ENCODE peak calls at places on chromosomes 6 and 20, in four cellular contexts. X is HepG2, A is GM12878, Z is H1. Q is an unnamed sample.
A peak's percentile ranks its signal among the peaks of the same experiment; 100 is the strongest.

GRCh38 chr6:45076217-45076616 is 251.9 kb upstream of the RUNX2 start:
- DNase-seq in X (no peak), A (no peak), Z (no peak), Q (no peak)

GRCh38 chr20:58131111-58131510 is 97.3 kb downstream of the ANKRD60 start:
- DNase-seq in X (no peak), A (no peak), Z (no peak), Q (no peak)

GRCh38 chr20:22901921-22902320 is 133.2 kb upstream of the SSTR4 start:
- DNase-seq in X (no peak), A (no peak), Z (no peak), Q (no peak)

GRCh38 chr20:21380711-21381110 is 16.6 kb downstream of the NKX2-4 start:
- DNase-seq in X (no peak), A (no peak), Z (no peak), Q (no peak)

GRCh38 chr20:16528078-16528477 is 45.2 kb downstream of the KIF16B start:
- DNase-seq in X (peak; percentile 80), A (no peak), Z (no peak), Q (peak; percentile 22)

GRCh38 chr6:159726196-159726917 is 949 bp upstream of the WTAP start:
- DNase-seq in X (no peak), A (no peak), Z (no peak), Q (no peak)

GRCh38 chr6:34546551-34547321 is 9.4 kb downstream of the SPDEF start:
- DNase-seq in X (no peak), A (no peak), Z (no peak), Q (no peak)

GRCh38 chr6:6913346-6913745 is 194.4 kb upstream of the RREB1 start:
- DNase-seq in X (no peak), A (no peak), Z (no peak), Q (no peak)

GRCh38 chr6:123189805-123190204 is 193.8 kb downstream of the CLVS2 start:
- DNase-seq in X (no peak), A (no peak), Z (no peak), Q (no peak)

GRCh38 chr6:167789358-167789757 is 37.4 kb upstream of the AFDN start:
- DNase-seq in X (peak; percentile 25), A (no peak), Z (peak; percentile 36), Q (no peak)

GRCh38 chr6:130900913-130901312 is 73.7 kb downstream of the SMLR1 start:
- DNase-seq in X (no peak), A (no peak), Z (no peak), Q (no peak)

GRCh38 chr6:141261016-141261671 is 871.6 kb upstream of the GJE1 start:
- DNase-seq in X (no peak), A (no peak), Z (no peak), Q (no peak)

GRCh38 chr6:53361549-53362031 is 12.8 kb upstream of the ELOVL5 start:
- DNase-seq in X (no peak), A (peak; percentile 63), Z (no peak), Q (no peak)

GRCh38 chr6:56019973-56020372 is 144.6 kb upstream of the BMP5 start:
- DNase-seq in X (no peak), A (no peak), Z (no peak), Q (no peak)

GRCh38 chr6:137655291-137655690 is 161.1 kb upstream of the OLIG3 start:
- DNase-seq in X (no peak), A (no peak), Z (no peak), Q (no peak)

GRCh38 chr6:156182356-156182755 is 594.8 kb upstream of the ARID1B start:
- DNase-seq in X (no peak), A (no peak), Z (no peak), Q (no peak)

GRCh38 chr6:72553531-72554202 is 68.2 kb upstream of the KCNQ5 start:
- DNase-seq in X (no peak), A (no peak), Z (no peak), Q (peak; percentile 64)

GRCh38 chr20:51481311-51481997 is 61.1 kb downstream of the NFATC2 start:
- DNase-seq in X (no peak), A (no peak), Z (no peak), Q (no peak)

GRCh38 chr6:56938634-56939294 is 16.1 kb upstream of the BEND6 start:
- DNase-seq in X (peak; percentile 13), A (no peak), Z (no peak), Q (no peak)

GRCh38 chr6:25042599-25042936 is 106.8 kb upstream of the RIPOR2 start:
- DNase-seq in X (no peak), A (no peak), Z (no peak), Q (no peak)

GRCh38 chr6:123022980-123023379 is 26.9 kb downstream of the CLVS2 start:
- DNase-seq in X (no peak), A (no peak), Z (no peak), Q (no peak)

GRCh38 chr6:52787917-52788316 is 15.7 kb downstream of the GSTA1 start:
- DNase-seq in X (peak; percentile 46), A (no peak), Z (no peak), Q (no peak)

GRCh38 chr6:74671558-74672025 is 534.3 kb downstream of the COL12A1 start:
- DNase-seq in X (no peak), A (no peak), Z (no peak), Q (no peak)

GRCh38 chr20:14288341-14289330 is 48.8 kb downstream of the FLRT3 start:
- DNase-seq in X (peak; percentile 13), A (no peak), Z (no peak), Q (no peak)

GRCh38 chr6:32151885-32152311 is at the start of gene PRRT1:
- DNase-seq in X (no peak), A (no peak), Z (peak; percentile 51), Q (peak; percentile 49)

GRCh38 chr6:154888896-154889295 is 106.2 kb upstream of the TIAM2 start:
- DNase-seq in X (no peak), A (no peak), Z (no peak), Q (no peak)

GRCh38 chr6:154890874-154891273 is 104.2 kb upstream of the TIAM2 start:
- DNase-seq in X (no peak), A (no peak), Z (no peak), Q (no peak)

GRCh38 chr6:154893927-154894326 is 101.2 kb upstream of the TIAM2 start:
- DNase-seq in X (no peak), A (no peak), Z (no peak), Q (no peak)

GRCh38 chr6:154894903-154895302 is 100.2 kb upstream of the TIAM2 start:
- DNase-seq in X (no peak), A (no peak), Z (no peak), Q (no peak)

GRCh38 chr6:154891901-154892300 is 103.2 kb upstream of the TIAM2 start:
- DNase-seq in X (peak; percentile 81), A (no peak), Z (no peak), Q (no peak)
- TF ChIP-seq USF2 in X (no peak), A (no peak), Z (no peak), Q (no peak)

GRCh38 chr6:28124350-28124970 is at the start of gene ZSCAN16:
- DNase-seq in X (peak; percentile 87), A (no peak), Z (peak; percentile 90), Q (no peak)
- H2AFZ ChIP-seq in X (peak within 1 kb of the TSS; percentile 74), A (peak within 1 kb of the TSS; percentile 92), Z (peak within 1 kb of the TSS; percentile 95), Q (no peak within 1 kb of the TSS)

GRCh38 chr6:169847141-169847674 is 95.8 kb downstream of the ERMARD start:
- DNase-seq in X (no peak), A (no peak), Z (no peak), Q (no peak)

GRCh38 chr6:169849396-169849795 is 98.0 kb downstream of the ERMARD start:
- DNase-seq in X (no peak), A (no peak), Z (no peak), Q (no peak)

GRCh38 chr6:169848946-169849345 is 97.5 kb downstream of the ERMARD start:
- DNase-seq in X (no peak), A (no peak), Z (no peak), Q (no peak)

GRCh38 chr6:169846286-169847056 is 95.0 kb downstream of the ERMARD start:
- DNase-seq in X (no peak), A (no peak), Z (no peak), Q (no peak)

DNA sequence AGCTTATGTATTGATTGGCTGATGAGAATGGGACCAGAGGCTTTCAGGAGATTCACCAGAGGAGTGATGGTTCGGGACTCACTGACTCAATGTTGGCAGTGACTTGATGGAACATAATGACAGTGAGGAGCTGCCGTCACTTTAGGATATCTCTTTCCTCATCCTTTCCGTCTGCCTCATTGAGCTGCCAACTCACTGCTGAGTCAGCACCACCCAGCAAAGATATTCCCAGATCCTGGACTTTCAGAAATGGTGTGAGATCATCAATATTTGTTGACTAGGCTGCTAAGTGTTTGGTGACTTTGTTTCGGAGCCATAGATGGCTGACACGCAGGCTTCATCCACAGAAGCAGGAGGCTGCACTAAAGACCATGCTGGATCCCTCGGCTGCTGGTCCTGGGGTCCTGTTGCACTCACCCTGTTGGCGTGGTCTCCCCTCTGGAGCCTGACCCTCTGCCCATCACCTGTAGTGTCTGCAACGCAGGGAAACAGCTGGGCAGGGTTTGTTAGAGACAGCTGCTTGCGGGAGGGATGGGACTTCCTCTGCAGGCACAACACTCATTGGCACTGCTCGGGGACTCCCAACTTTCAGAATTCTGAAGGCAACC is 96.5 kb downstream of the ERMARD start:
- DNase-seq in X (no peak), A (no peak), Z (no peak), Q (no peak)
- TF ChIP-seq CREB1 in X (no peak), A (no peak), Z (no peak), Q (no peak)

DNA sequence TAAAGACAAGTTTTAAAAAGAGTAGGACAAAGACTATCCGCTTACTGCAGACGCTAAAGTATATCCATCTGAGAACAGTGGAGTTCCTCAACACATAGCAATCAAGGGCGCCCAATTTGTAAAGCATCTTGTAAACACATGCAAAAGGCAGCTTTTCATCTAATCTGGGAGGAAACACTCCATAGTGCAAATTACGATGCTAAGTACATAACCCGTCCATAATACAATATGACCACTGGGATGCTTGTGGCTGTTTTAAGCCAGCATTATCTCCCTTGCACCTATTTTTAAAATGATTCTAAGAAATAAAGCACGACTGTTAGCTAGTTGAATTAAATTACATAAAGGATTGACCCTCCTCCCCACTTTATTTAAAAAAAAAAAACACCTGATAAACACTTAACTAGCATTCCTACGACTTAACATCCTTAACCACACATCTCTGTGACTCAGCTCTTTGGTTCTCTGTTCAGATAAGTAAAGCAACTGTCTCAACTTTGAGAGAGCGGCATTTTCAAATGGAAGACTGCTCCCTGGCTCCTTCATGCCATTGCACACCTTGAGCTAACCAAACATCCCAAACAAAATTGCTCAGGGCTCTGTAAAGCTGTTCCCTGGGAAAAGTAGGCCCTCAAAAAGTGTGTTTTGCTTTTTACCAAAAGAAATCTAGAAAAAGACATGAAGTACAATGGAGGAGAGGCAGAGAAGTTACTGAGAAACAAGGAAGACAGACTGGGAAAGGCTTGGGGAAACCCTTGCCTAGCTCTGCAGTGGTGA is 14.2 kb downstream of the SLC22A23 start:
- DNase-seq in X (no peak), A (no peak), Z (no peak), Q (peak; percentile 79)
- TF ChIP-seq USF2 in X (no peak), A (no peak), Z (no peak), Q (no peak)

DNA sequence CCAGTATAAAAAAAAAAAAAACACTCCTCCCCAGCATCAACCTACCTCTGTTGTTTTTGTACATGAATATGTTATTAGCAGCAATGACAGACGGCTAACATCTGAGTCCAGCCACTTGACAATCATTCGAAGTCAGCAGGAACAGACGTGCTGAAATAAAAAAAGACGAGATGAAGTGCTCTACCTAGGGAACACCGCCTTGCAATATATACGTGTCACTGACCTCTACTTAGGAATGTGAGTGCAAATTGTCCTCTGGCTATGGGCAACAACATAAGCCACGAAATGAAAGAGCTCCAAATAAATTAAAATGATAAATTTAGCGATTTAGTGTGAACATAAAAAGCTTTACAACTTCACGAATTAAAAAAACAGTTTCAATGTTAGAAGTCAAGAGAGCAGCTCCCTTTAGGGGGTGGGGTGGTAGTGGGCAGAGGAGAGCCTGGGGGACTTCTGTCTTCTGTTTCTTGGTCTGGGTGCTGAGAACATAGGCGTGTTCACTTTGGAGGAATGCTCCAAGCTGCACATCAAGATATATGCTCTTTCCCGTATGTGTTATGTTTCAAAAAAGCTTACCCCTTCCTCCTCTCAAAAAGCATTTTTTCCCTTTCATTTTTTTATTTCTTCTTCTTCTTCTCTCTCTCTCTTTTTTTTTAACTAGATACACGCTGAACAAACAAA is 23.3 kb downstream of the EDN1 start:
- DNase-seq in X (no peak), A (no peak), Z (no peak), Q (no peak)
- H2AFZ ChIP-seq in X (no peak overlapping the region), A (no peak overlapping the region), Z (no peak overlapping the region), Q (no peak overlapping the region)

Q was measured in K562.